ENCODE peak calls at places on chromosome 14, in nine cellular contexts. K is IMR-90, G is ascending aorta, F is EL, S is NCI-H1105, Q is transverse colon, H is foreskin fibroblast, I is germinal center, Y is lower lobe of right lung. E is an unnamed sample.
A peak's percentile ranks its signal among the peaks of the same experiment; 100 is the strongest.

GRCh38 chr14:76531085-76531484 is 155.1 kb downstream of the ESRRB start:
- DNase-seq in K (no peak), G (no peak), F (no peak), S (no peak), Q (no peak), H (no peak), I (no peak), Y (no peak), E (no peak)

GRCh38 chr14:38065101-38065762 is 142.5 kb upstream of the SSTR1 start:
- DNase-seq in K (no peak), G (no peak), F (no peak), S (no peak), Q (no peak), H (no peak), I (no peak), Y (no peak), E (no peak)

GRCh38 chr14:99604766-99605298 is 825 bp upstream of the CCDC85C start:
- DNase-seq in K (peak; percentile 33), G (no peak), F (peak; percentile 51), S (peak; percentile 42), Q (peak; percentile 33), H (peak; percentile 58), I (peak; percentile 48), Y (no peak), E (peak; percentile 48)

GRCh38 chr14:104341532-104342434 is 203.4 kb downstream of the KIF26A start:
- DNase-seq in K (no peak), G (peak; percentile 51), F (no peak), S (no peak), Q (peak; percentile 87), H (no peak), I (peak; percentile 72), Y (peak; percentile 51), E (no peak)

GRCh38 chr14:24334431-24335271 is at the start of gene ADCY4:
- DNase-seq in K (no peak), G (no peak), F (peak; percentile 25), S (no peak), Q (no peak), H (peak; percentile 61), I (no peak), Y (peak; percentile 66), E (no peak)

GRCh38 chr14:23071975-23072539 is 14.7 kb upstream of the CDH24 start:
- DNase-seq in K (no peak), G (peak; percentile 35), F (peak; percentile 20), S (no peak), Q (no peak), H (peak; percentile 44), I (no peak), Y (no peak), E (no peak)

GRCh38 chr14:51716610-51717009 is 64.9 kb downstream of the FRMD6 start:
- DNase-seq in K (peak; percentile 52), G (no peak), F (peak; percentile 41), S (no peak), Q (no peak), H (peak; percentile 24), I (no peak), Y (no peak), E (no peak)

GRCh38 chr14:69479696-69480095 is 4.8 kb upstream of the PLEKHD1 start:
- DNase-seq in K (no peak), G (no peak), F (no peak), S (no peak), Q (no peak), H (no peak), I (no peak), Y (no peak), E (no peak)

GRCh38 chr14:99841436-99842071 is 48.3 kb downstream of the EML1 start:
- DNase-seq in K (no peak), G (no peak), F (no peak), S (no peak), Q (no peak), H (no peak), I (no peak), Y (no peak), E (no peak)

GRCh38 chr14:56855891-56856461 is 45.7 kb upstream of the OTX2 start:
- DNase-seq in K (no peak), G (no peak), F (no peak), S (peak; percentile 84), Q (peak; percentile 66), H (no peak), I (no peak), Y (no peak), E (no peak)

GRCh38 chr14:36773558-36773957 is 111.9 kb downstream of the PAX9 start:
- DNase-seq in K (peak; percentile 6), G (no peak), F (peak; percentile 32), S (no peak), Q (no peak), H (no peak), I (no peak), Y (no peak), E (peak; percentile 25)

GRCh38 chr14:55398679-55399078 is 13.0 kb downstream of the ATG14 start:
- DNase-seq in K (peak; percentile 99), G (peak; percentile 82), F (peak; percentile 96), S (no peak), Q (no peak), H (peak; percentile 96), I (no peak), Y (no peak), E (peak; percentile 96)

GRCh38 chr14:100714205-100714781 is 12.4 kb upstream of the DLK1 start:
- DNase-seq in K (no peak), G (no peak), F (no peak), S (no peak), Q (no peak), H (peak; percentile 30), I (peak; percentile 85), Y (no peak), E (no peak)

GRCh38 chr14:72663956-72664650 is 229.8 kb downstream of the DPF3 start:
- DNase-seq in K (no peak), G (no peak), F (no peak), S (no peak), Q (no peak), H (no peak), I (no peak), Y (no peak), E (peak; percentile 78)

GRCh38 chr14:96603350-96604255 is 101.4 kb downstream of the PAPOLA start:
- DNase-seq in K (no peak), G (no peak), F (no peak), S (no peak), Q (no peak), H (no peak), I (no peak), Y (no peak), E (no peak)

GRCh38 chr14:103703433-103704385 is 11.5 kb downstream of the XRCC3 start:
- DNase-seq in K (no peak), G (no peak), F (no peak), S (no peak), Q (no peak), H (no peak), I (no peak), Y (no peak), E (no peak)

GRCh38 chr14:38203929-38204716 is 3.6 kb upstream of the SSTR1 start:
- DNase-seq in K (no peak), G (no peak), F (no peak), S (no peak), Q (no peak), H (peak; percentile 21), I (no peak), Y (no peak), E (no peak)

GRCh38 chr14:75295491-75296338 is 17.1 kb downstream of the FOS start:
- DNase-seq in K (peak; percentile 64), G (peak; percentile 89), F (peak; percentile 67), S (peak; percentile 59), Q (peak; percentile 89), H (peak; percentile 88), I (peak; percentile 75), Y (peak; percentile 86), E (peak; percentile 72)

GRCh38 chr14:100438678-100439592 is 115.8 kb downstream of the SLC25A47 start:
- DNase-seq in K (peak; percentile 89), G (no peak), F (peak; percentile 85), S (no peak), Q (peak; percentile 87), H (peak; percentile 74), I (no peak), Y (peak; percentile 64), E (peak; percentile 47)

GRCh38 chr14:103650213-103650612 is 21.2 kb downstream of the KLC1 start:
- DNase-seq in K (no peak), G (no peak), F (no peak), S (no peak), Q (no peak), H (no peak), I (no peak), Y (no peak), E (no peak)

GRCh38 chr14:91230363-91231035 is 14.0 kb downstream of the GPR68 start:
- DNase-seq in K (peak; percentile 36), G (no peak), F (peak; percentile 46), S (no peak), Q (no peak), H (peak; percentile 23), I (no peak), Y (no peak), E (peak; percentile 54)

GRCh38 chr14:96502621-96503251 is 554 bp downstream of the PAPOLA start:
- DNase-seq in K (peak; percentile 13), G (peak; percentile 77), F (peak; percentile 46), S (peak; percentile 19), Q (peak; percentile 58), H (peak; percentile 51), I (peak; percentile 69), Y (peak; percentile 84), E (peak; percentile 43)

GRCh38 chr14:93688239-93688666 is 100.0 kb downstream of the PRIMA1 start:
- DNase-seq in K (no peak), G (no peak), F (no peak), S (no peak), Q (no peak), H (no peak), I (no peak), Y (no peak), E (no peak)

GRCh38 chr14:90453401-90453951 is 56.6 kb downstream of the CALM1 start:
- DNase-seq in K (no peak), G (no peak), F (no peak), S (no peak), Q (no peak), H (no peak), I (no peak), Y (no peak), E (peak; percentile 26)